ENCODE peak calls at places on chromosome 1, in four cellular contexts. One of them, this sample, is unnamed.

GRCh38 chr1:53450225-53450624 is 9.0 kb upstream of the DMRTB1 start:
- DNase-seq in NAMALWA: peak; percentile 22
- DNase-seq in psoas muscle: no peak
- DNase-seq in HTR-8/SVneo: peak; percentile 15
- DNase-seq in this sample: peak; percentile 14

GRCh38 chr1:22413799-22414198 is 37.9 kb upstream of the ZBTB40 start:
- DNase-seq in HTR-8/SVneo: no peak
- DNase-seq in NAMALWA: no peak
- DNase-seq in psoas muscle: no peak
- DNase-seq in this sample: no peak

GRCh38 chr1:64363616-64364015 is 106.3 kb upstream of the CACHD1 start:
- DNase-seq in psoas muscle: no peak
- DNase-seq in HTR-8/SVneo: no peak
- DNase-seq in NAMALWA: no peak
- DNase-seq in this sample: no peak

GRCh38 chr1:3553166-3553939 is 58.0 kb downstream of the MEGF6 start:
- DNase-seq in HTR-8/SVneo: peak; percentile 86
- DNase-seq in psoas muscle: no peak
- DNase-seq in NAMALWA: no peak
- DNase-seq in this sample: no peak

GRCh38 chr1:55362558-55362957 is 147.4 kb upstream of the USP24 start:
- DNase-seq in psoas muscle: no peak
- DNase-seq in NAMALWA: no peak
- DNase-seq in HTR-8/SVneo: no peak
- DNase-seq in this sample: no peak

GRCh38 chr1:23742670-23743286 is 493 bp upstream of the ELOA start:
- DNase-seq in NAMALWA: peak; percentile 54
- DNase-seq in HTR-8/SVneo: no peak
- DNase-seq in psoas muscle: no peak
- DNase-seq in this sample: peak; percentile 3

GRCh38 chr1:168087696-168088095 is 49.0 kb downstream of the GPR161 start:
- DNase-seq in psoas muscle: no peak
- DNase-seq in NAMALWA: no peak
- DNase-seq in HTR-8/SVneo: no peak
- DNase-seq in this sample: no peak

GRCh38 chr1:169928438-169929209 is 34.9 kb upstream of the SCYL3 start:
- DNase-seq in NAMALWA: peak; percentile 79
- DNase-seq in psoas muscle: no peak
- DNase-seq in HTR-8/SVneo: peak; percentile 24
- DNase-seq in this sample: no peak

GRCh38 chr1:15430787-15431570 is 7.3 kb upstream of the CTRC start:
- DNase-seq in psoas muscle: peak; percentile 63
- DNase-seq in HTR-8/SVneo: peak; percentile 61
- DNase-seq in NAMALWA: peak; percentile 78
- DNase-seq in this sample: peak; percentile 74

GRCh38 chr1:235874226-235874625 is 7.5 kb upstream of the LYST start:
- DNase-seq in psoas muscle: no peak
- DNase-seq in HTR-8/SVneo: no peak
- DNase-seq in NAMALWA: no peak
- DNase-seq in this sample: no peak

GRCh38 chr1:192986110-192986747 is 72.9 kb downstream of the UCHL5 start:
- DNase-seq in HTR-8/SVneo: no peak
- DNase-seq in NAMALWA: no peak
- DNase-seq in psoas muscle: no peak
- DNase-seq in this sample: no peak

GRCh38 chr1:150237746-150238145 is 1.8 kb upstream of the ANP32E start:
- DNase-seq in NAMALWA: no peak
- DNase-seq in HTR-8/SVneo: no peak
- DNase-seq in psoas muscle: no peak
- DNase-seq in this sample: no peak

GRCh38 chr1:53552146-53552940 is 93.1 kb downstream of the DMRTB1 start:
- DNase-seq in NAMALWA: no peak
- DNase-seq in psoas muscle: no peak
- DNase-seq in HTR-8/SVneo: no peak
- DNase-seq in this sample: no peak

GRCh38 chr1:184910596-184910995 is 63.7 kb downstream of the NIBAN1 start:
- DNase-seq in psoas muscle: peak; percentile 79
- DNase-seq in NAMALWA: no peak
- DNase-seq in HTR-8/SVneo: no peak
- DNase-seq in this sample: no peak

GRCh38 chr1:211632808-211633522 is 42.5 kb downstream of the NEK2 start:
- DNase-seq in psoas muscle: no peak
- DNase-seq in HTR-8/SVneo: no peak
- DNase-seq in NAMALWA: no peak
- DNase-seq in this sample: no peak

GRCh38 chr1:202835548-202836072 is 24.9 kb downstream of the PCAT6 start:
- DNase-seq in NAMALWA: no peak
- DNase-seq in psoas muscle: no peak
- DNase-seq in HTR-8/SVneo: no peak
- DNase-seq in this sample: no peak

GRCh38 chr1:88736633-88737248 is 52.7 kb downstream of the PKN2 start:
- DNase-seq in HTR-8/SVneo: peak; percentile 7
- DNase-seq in NAMALWA: peak; percentile 59
- DNase-seq in psoas muscle: no peak
- DNase-seq in this sample: peak; percentile 66

GRCh38 chr1:172239894-172240293 is 180.6 kb upstream of the C1orf105 start:
- DNase-seq in HTR-8/SVneo: no peak
- DNase-seq in NAMALWA: no peak
- DNase-seq in psoas muscle: no peak
- DNase-seq in this sample: no peak

This sample was measured in Calu3.